ENCODE peak calls at places on chromosomes 2 and 18, in five cellular contexts. T, G, S, U and J are unnamed samples.

GRCh38 chr18:62881509-62882016 is 166.2 kb downstream of the PHLPP1 start:
- DNase-seq in T (no peak), S (no peak), U (peak; percentile 85), G (no peak), J (no peak)

GRCh38 chr2:109030870-109031480 is 42.0 kb upstream of the EDAR start:
- DNase-seq in T (no peak), G (no peak), U (no peak), S (no peak), J (no peak)

GRCh38 chr2:146415291-146415690 is 1429.5 kb upstream of the ACVR2A start:
- DNase-seq in T (no peak), S (no peak), G (no peak), U (no peak), J (no peak)

GRCh38 chr2:120433816-120434290 is 87.9 kb downstream of the INHBB start:
- DNase-seq in S (no peak), G (no peak), U (no peak), T (no peak), J (no peak)

GRCh38 chr2:120227111-120227991 is 4.2 kb upstream of the TMEM185B start:
- DNase-seq in G (no peak), U (no peak), T (no peak), S (no peak), J (no peak)

GRCh38 chr18:23828426-23828825 is 139.2 kb downstream of the LAMA3 start:
- DNase-seq in S (no peak), U (no peak), T (no peak), G (no peak), J (no peak)

GRCh38 chr18:58310517-58310916 is 266.5 kb downstream of the NEDD4L start:
- DNase-seq in U (no peak), T (peak; percentile 83), S (no peak), G (no peak), J (no peak)

GRCh38 chr2:152047826-152048476 is 50.9 kb downstream of the CACNB4 start:
- DNase-seq in U (no peak), T (no peak), G (no peak), S (no peak), J (no peak)

GRCh38 chr2:36965751-36966369 is 476 bp downstream of the STRN start:
- DNase-seq in G (peak; percentile 82), S (no peak), T (peak; percentile 86), U (no peak), J (peak; percentile 71)

GRCh38 chr18:76395609-76396008 is 99.4 kb downstream of the ZNF516 start:
- DNase-seq in T (no peak), S (no peak), U (no peak), G (no peak), J (no peak)

GRCh38 chr2:215556979-215557378 is 121.1 kb upstream of the FN1 start:
- DNase-seq in S (no peak), U (no peak), T (no peak), G (no peak), J (no peak)

GRCh38 chr2:105836840-105837692 is 92.4 kb downstream of the NCK2 start:
- DNase-seq in U (no peak), G (no peak), T (no peak), S (no peak), J (no peak)

GRCh38 chr18:32891797-32892196 is 119.0 kb upstream of the KLHL14 start:
- DNase-seq in U (no peak), S (no peak), T (no peak), G (no peak), J (no peak)

GRCh38 chr18:362914-363295 is 95.1 kb upstream of the THOC1 start:
- DNase-seq in T (no peak), G (no peak), U (no peak), S (no peak), J (no peak)

GRCh38 chr2:1649871-1650473 is 94.3 kb downstream of the PXDN start:
- DNase-seq in G (no peak), U (no peak), T (no peak), S (no peak), J (no peak)

GRCh38 chr18:23857756-23858155 is 156.8 kb upstream of the TTC39C start:
- DNase-seq in S (no peak), T (no peak), G (no peak), U (no peak), J (no peak)

GRCh38 chr2:5897249-5897648 is 205.1 kb downstream of the SOX11 start:
- DNase-seq in S (no peak), T (no peak), G (no peak), U (no peak), J (no peak)

GRCh38 chr2:152222975-152223638 is 47.5 kb upstream of the STAM2 start:
- DNase-seq in G (no peak), T (no peak), S (no peak), U (peak; percentile 14), J (no peak)

GRCh38 chr2:40200516-40200915 is 251.4 kb downstream of the SLC8A1 start:
- DNase-seq in S (no peak), T (no peak), G (no peak), U (peak; percentile 63), J (no peak)

GRCh38 chr2:110872521-110872920 is 140.1 kb downstream of the ACOXL start:
- DNase-seq in T (no peak), U (no peak), G (no peak), S (no peak), J (no peak)

GRCh38 chr18:35973650-35974049 is 1.2 kb downstream of the RMP24 start:
- DNase-seq in T (no peak), G (no peak), S (no peak), U (no peak), J (no peak)

GRCh38 chr2:45823723-45824206 is 172.3 kb downstream of the PRKCE start:
- DNase-seq in T (no peak), G (no peak), U (no peak), S (peak; percentile 80), J (no peak)

GRCh38 chr2:23563151-23563550 is 178.2 kb downstream of the KLHL29 start:
- DNase-seq in G (no peak), S (no peak), T (no peak), U (no peak), J (no peak)

GRCh38 chr18:27656167-27656778 is 471.2 kb upstream of the CHST9 start:
- DNase-seq in U (no peak), G (no peak), T (no peak), S (no peak), J (no peak)

GRCh38 chr2:109258376-109258775 is 129.4 kb downstream of the SH3RF3 start:
- DNase-seq in G (no peak), S (no peak), T (no peak), U (no peak), J (no peak)

GRCh38 chr2:23944527-23944926 is 4.3 kb downstream of the UBXN2A start:
- DNase-seq in U (no peak), S (no peak), G (no peak), T (no peak), J (no peak)

GRCh38 chr2:65724752-65725151 is 292.4 kb upstream of the SPRED2 start:
- DNase-seq in T (no peak), G (no peak), S (no peak), U (no peak), J (no peak)

GRCh38 chr2:65724341-65724740 is 291.9 kb upstream of the SPRED2 start:
- DNase-seq in G (no peak), U (no peak), S (no peak), T (no peak), J (no peak)

GRCh38 chr2:65722028-65722427 is 289.6 kb upstream of the SPRED2 start:
- DNase-seq in G (peak; percentile 61), T (no peak), S (peak; percentile 36), U (no peak), J (peak; percentile 32)
- TF ChIP-seq CTCF in G (no peak), T (no peak), S (no peak), U (no peak), J (no peak)

GRCh38 chr2:53473236-53473635 is 294.4 kb upstream of the CHAC2 start:
- DNase-seq in U (no peak), S (no peak), T (no peak), G (peak; percentile 24), J (no peak)
- TF ChIP-seq CTCF in U (no peak), S (no peak), T (no peak), G (no peak), J (no peak)

GRCh38 chr2:117956036-117956791 is 57.7 kb downstream of the CCDC93 start:
- DNase-seq in G (no peak), T (no peak), S (no peak), U (no peak), J (no peak)
- TF ChIP-seq CTCF in G (no peak), T (no peak), S (peak; percentile 29), U (no peak), J (peak; percentile 31)

DNA sequence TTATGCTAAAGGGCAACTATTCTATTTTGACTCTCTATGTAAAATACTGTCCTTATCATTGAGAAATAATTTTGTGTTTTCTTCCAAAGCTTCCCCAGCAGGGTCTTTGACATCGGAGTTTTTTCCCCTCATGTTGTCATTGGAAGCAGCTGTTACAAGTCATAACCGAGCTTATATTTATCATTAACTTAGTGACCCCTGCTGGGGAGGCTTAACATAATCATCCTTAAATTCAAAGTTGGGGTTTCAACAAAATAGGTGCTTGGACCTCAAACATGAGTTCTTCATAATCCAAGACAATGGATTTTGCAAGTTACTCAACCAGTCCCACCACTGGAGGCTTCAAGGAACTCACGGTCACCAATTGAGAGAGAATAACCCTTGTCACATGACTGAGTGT is 330.9 kb downstream of the DCC start:
- DNase-seq in T (no peak), S (no peak), U (no peak), G (no peak), J (no peak)
- TF ChIP-seq CTCF in T (no peak), S (peak; percentile 60), U (no peak), G (no peak), J (peak; percentile 41)

DNA sequence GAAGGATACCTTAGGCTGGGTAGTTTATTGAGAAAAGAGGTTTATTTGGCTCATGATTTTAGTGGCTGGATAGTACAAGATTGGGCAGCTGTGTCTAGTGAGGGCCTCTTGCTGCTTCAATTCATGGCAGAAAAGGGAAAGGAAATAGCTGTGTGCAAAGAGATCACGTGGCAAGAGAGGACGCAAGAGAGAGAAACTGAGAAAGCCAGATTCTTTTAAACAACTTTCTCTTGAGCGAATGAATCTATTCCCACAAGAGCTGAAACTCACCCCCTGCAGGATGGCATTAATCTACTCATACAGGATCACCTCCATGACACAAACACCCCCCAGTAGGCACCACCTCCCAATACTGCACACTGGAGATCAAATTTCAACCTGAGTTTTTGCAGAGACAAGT is 73.7 kb upstream of the NCKAP5 start:
- DNase-seq in T (no peak), U (no peak), G (no peak), S (no peak), J (no peak)
- TF ChIP-seq CTCF in T (no peak), U (no peak), G (no peak), S (no peak), J (no peak)